ENCODE peak calls at places on chromosomes 12 and 14, in nine cellular contexts. S is bronchial epithelial cell, O is RPMI7951, Q is T-cell, V is choroid plexus epithelial cell, R is NCI-H2081, P is HuH-7, C is GM12891, E is NCI-H2171. F is an unnamed sample.

GRCh38 chr12:126369487-126370463 is 1304.5 kb downstream of the AACS start:
- DNase-seq in Q (no peak), P (no peak), C (no peak), O (peak), R (no peak), S (peak), E (no peak), V (peak), F (no peak)

GRCh38 chr14:94342334-94342934 is 19.3 kb upstream of the SERPINA6 start:
- DNase-seq in E (peak), Q (no peak), C (no peak), O (peak), V (peak), R (no peak), P (no peak), S (peak), F (peak)

GRCh38 chr12:6899837-6900519 is 4.6 kb upstream of the LRRC23 start:
- DNase-seq in V (peak), O (peak), P (no peak), R (peak), E (peak), S (no peak), Q (no peak), C (no peak), F (no peak)

GRCh38 chr12:43255642-43256041 is 296.4 kb downstream of the ADAMTS20 start:
- DNase-seq in E (peak), Q (no peak), C (no peak), S (no peak), O (no peak), R (no peak), V (no peak), P (no peak), F (peak)

GRCh38 chr12:28253175-28253641 is 63.0 kb downstream of the CCDC91 start:
- DNase-seq in V (peak), P (no peak), E (no peak), O (peak), C (no peak), S (peak), R (no peak), Q (no peak), F (no peak)

GRCh38 chr14:65421201-65421981 is 8.9 kb downstream of the FUT8 start:
- DNase-seq in Q (no peak), R (no peak), V (peak), E (no peak), O (peak), P (no peak), S (peak), C (no peak), F (no peak)

GRCh38 chr12:108689314-108690190 is 41.8 kb downstream of the CORO1C start:
- DNase-seq in O (peak), V (peak), P (peak), R (peak), Q (no peak), S (no peak), E (no peak), C (no peak), F (no peak)

GRCh38 chr14:105301103-105301914 is 508 bp upstream of the BRF1 start:
- DNase-seq in V (peak), C (peak), O (peak), E (peak), R (peak), P (peak), S (peak), Q (peak), F (peak)

GRCh38 chr12:110004598-110004997 is 5.4 kb downstream of the ANKRD13A start:
- DNase-seq in O (no peak), V (no peak), R (no peak), S (no peak), Q (no peak), E (no peak), C (no peak), P (no peak), F (no peak)

GRCh38 chr14:100982764-100983163 is 79.2 kb upstream of the RTL1 start:
- DNase-seq in R (no peak), O (peak), S (peak), Q (no peak), P (no peak), V (no peak), E (no peak), C (no peak), F (no peak)

GRCh38 chr12:25997401-25997973 is 39.0 kb downstream of the RASSF8 start:
- DNase-seq in P (no peak), S (peak), R (no peak), V (peak), E (no peak), C (no peak), O (peak), Q (no peak), F (no peak)

GRCh38 chr12:26281320-26281719 is 85.9 kb downstream of the SSPN start:
- DNase-seq in R (no peak), P (no peak), E (no peak), S (no peak), V (peak), Q (no peak), C (no peak), O (no peak), F (no peak)

GRCh38 chr14:57209561-57209960 is 59.1 kb downstream of the EXOC5 start:
- DNase-seq in V (peak), Q (no peak), E (no peak), R (no peak), O (no peak), C (no peak), S (no peak), P (no peak), F (no peak)

GRCh38 chr12:10361084-10361483 is 28.8 kb downstream of the KLRK1 start:
- DNase-seq in E (no peak), V (peak), C (no peak), O (no peak), P (no peak), R (peak), Q (no peak), S (peak), F (no peak)

GRCh38 chr12:113688313-113688712 is 216.6 kb upstream of the LHX5 start:
- DNase-seq in O (no peak), S (no peak), P (no peak), Q (no peak), C (no peak), E (no peak), R (no peak), V (no peak), F (no peak)

GRCh38 chr12:40198601-40199000 is 26.2 kb upstream of the LRRK2 start:
- DNase-seq in S (no peak), P (no peak), C (no peak), R (no peak), O (peak), Q (no peak), E (no peak), V (no peak), F (no peak)

GRCh38 chr12:51922762-51923505 is 15.6 kb downstream of the ACVRL1 start:
- DNase-seq in C (no peak), P (no peak), S (no peak), O (peak), Q (no peak), V (peak), E (no peak), R (no peak), F (no peak)

GRCh38 chr12:63997198-63997597 is 152.7 kb downstream of the SRGAP1 start:
- DNase-seq in C (no peak), Q (no peak), S (peak), O (no peak), E (no peak), R (no peak), V (peak), P (no peak), F (no peak)

GRCh38 chr14:24296341-24297157 is 3.0 kb downstream of the DHRS1 start:
- DNase-seq in C (peak), S (peak), R (peak), P (peak), V (peak), Q (peak), O (peak), E (peak), F (peak)

GRCh38 chr12:120939523-120939922 is 35.4 kb upstream of the SPPL3 start:
- DNase-seq in P (no peak), E (no peak), R (no peak), O (no peak), C (no peak), S (no peak), V (no peak), Q (no peak), F (no peak)

GRCh38 chr12:123972448-123973401 is at the start of the genes CCDC92 and ZNF664:
- DNase-seq in E (peak), P (peak), O (peak), S (peak), R (peak), C (peak), V (peak), Q (peak), F (peak)

GRCh38 chr12:129911437-129912049 is 7.7 kb upstream of the TMEM132D start:
- DNase-seq in Q (no peak), E (peak), R (peak), S (peak), V (peak), O (peak), P (peak), C (peak), F (peak)

GRCh38 chr14:105223770-105224544 is 24.4 kb upstream of the BTBD6 start:
- DNase-seq in R (no peak), V (no peak), S (no peak), E (no peak), P (no peak), O (no peak), Q (no peak), C (no peak), F (no peak)

GRCh38 chr12:101698782-101699347 is 1.4 kb downstream of the CHPT1 start:
- DNase-seq in C (no peak), R (no peak), V (peak), Q (no peak), S (no peak), O (peak), P (peak), E (no peak), F (no peak)

GRCh38 chr12:81992461-81992860 is 233.3 kb upstream of the PPFIA2 start:
- DNase-seq in P (no peak), E (no peak), S (peak), V (peak), R (peak), O (no peak), C (no peak), Q (peak), F (no peak)

GRCh38 chr14:105286759-105287144 is 14.0 kb downstream of the BRF1 start:
- DNase-seq in E (no peak), R (no peak), S (no peak), V (no peak), O (no peak), P (no peak), Q (no peak), C (no peak), F (no peak)

F was measured in NCI-H446.